ENCODE peak calls at places on chromosomes 7 and 10, in six cellular contexts. Z, K, V, E, F and W are unnamed samples.

GRCh38 chr7:152924238-152924637 is 164.7 kb downstream of the ACTR3B start:
- DNase-seq in V (no peak), E (no peak), F (no peak), Z (no peak), K (no peak), W (no peak)

GRCh38 chr10:5888843-5889623 is 660 bp downstream of the ANKRD16 start:
- DNase-seq in E (no peak), V (no peak), Z (no peak), F (peak; percentile 29), K (peak; percentile 59), W (peak; percentile 30)

GRCh38 chr7:922334-923107 is 32.0 kb downstream of the ADAP1 start:
- DNase-seq in K (peak; percentile 70), E (no peak), Z (no peak), F (no peak), V (peak; percentile 11), W (no peak)

GRCh38 chr10:35896011-35896410 is 253.9 kb upstream of the FZD8 start:
- DNase-seq in Z (no peak), K (no peak), E (no peak), V (no peak), F (peak; percentile 80), W (peak; percentile 81)

GRCh38 chr7:157612664-157613561 is 276.1 kb downstream of the DNAJB6 start:
- DNase-seq in K (peak; percentile 73), Z (no peak), E (peak; percentile 77), F (no peak), V (no peak), W (no peak)

GRCh38 chr7:44064791-44065430 is 456 bp downstream of the PGAM2 start:
- DNase-seq in V (no peak), K (peak; percentile 28), E (no peak), F (no peak), Z (no peak), W (no peak)

GRCh38 chr10:111856631-111857030 is 326.9 kb downstream of the GPAM start:
- DNase-seq in V (no peak), F (no peak), K (no peak), Z (no peak), E (no peak), W (no peak)

GRCh38 chr7:16754869-16755317 is 1.3 kb downstream of the TSPAN13 start:
- DNase-seq in Z (no peak), K (no peak), F (peak; percentile 36), V (no peak), E (no peak), W (peak; percentile 18)

GRCh38 chr10:23364378-23364777 is 19.8 kb upstream of the C10orf67 start:
- DNase-seq in K (no peak), F (no peak), E (no peak), Z (no peak), V (no peak), W (no peak)

GRCh38 chr7:155384751-155385150 is 73.2 kb upstream of the EN2 start:
- DNase-seq in K (no peak), E (no peak), V (no peak), Z (no peak), F (no peak), W (no peak)

GRCh38 chr10:31142026-31142425 is 110.4 kb upstream of the ZNF438 start:
- DNase-seq in E (no peak), V (no peak), Z (no peak), F (no peak), K (no peak), W (peak; percentile 61)

GRCh38 chr10:98361131-98361633 is 53.8 kb downstream of the PYROXD2 start:
- DNase-seq in K (peak; percentile 73), F (peak; percentile 95), Z (peak; percentile 100), V (peak; percentile 60), E (no peak), W (peak; percentile 100)

GRCh38 chr10:124882313-124882712 is 59.6 kb upstream of the ZRANB1 start:
- DNase-seq in K (no peak), Z (no peak), E (no peak), F (no peak), V (no peak), W (no peak)

GRCh38 chr7:74453321-74454011 is at the start of gene GTF2IRD1:
- DNase-seq in F (peak; percentile 77), E (peak; percentile 62), V (peak; percentile 55), K (peak; percentile 64), Z (peak; percentile 9), W (peak; percentile 88)

GRCh38 chr7:87216701-87217508 is 2.6 kb downstream of the TMEM243 start:
- DNase-seq in K (peak; percentile 75), E (peak; percentile 41), Z (no peak), V (no peak), F (no peak), W (no peak)

GRCh38 chr10:42421812-42422211 is 216.6 kb downstream of the ZNF33B start:
- DNase-seq in K (no peak), Z (no peak), V (no peak), F (no peak), E (no peak), W (no peak)

GRCh38 chr7:81439591-81439990 is 330.3 kb downstream of the HGF start:
- DNase-seq in Z (no peak), K (no peak), F (no peak), V (no peak), E (no peak), W (peak; percentile 11)

GRCh38 chr10:44316187-44316921 is 68.5 kb downstream of the CXCL12 start:
- DNase-seq in Z (no peak), K (peak; percentile 44), V (no peak), E (no peak), F (no peak), W (no peak)

GRCh38 chr10:5396545-5396944 is 8.1 kb downstream of the TUBAL3 start:
- DNase-seq in K (no peak), F (no peak), E (no peak), V (no peak), Z (no peak), W (no peak)

GRCh38 chr7:16838386-16838785 is 33.6 kb upstream of the AGR2 start:
- DNase-seq in F (no peak), E (no peak), Z (no peak), K (no peak), V (no peak), W (no peak)

GRCh38 chr10:119347181-119347974 is 140.0 kb downstream of the GRK5 start:
- DNase-seq in V (no peak), Z (no peak), F (no peak), K (no peak), E (no peak), W (no peak)

GRCh38 chr10:79384773-79385391 is 37.6 kb downstream of the PPIF start:
- DNase-seq in V (no peak), K (no peak), F (no peak), E (no peak), Z (no peak), W (no peak)

GRCh38 chr10:49781247-49781646 is 19.1 kb upstream of the OGDHL start:
- DNase-seq in Z (no peak), K (no peak), V (no peak), E (no peak), F (no peak), W (peak; percentile 16)

GRCh38 chr10:129507216-129507615 is 40.2 kb downstream of the MGMT start:
- DNase-seq in Z (no peak), F (no peak), V (no peak), K (no peak), E (no peak), W (no peak)

DNA sequence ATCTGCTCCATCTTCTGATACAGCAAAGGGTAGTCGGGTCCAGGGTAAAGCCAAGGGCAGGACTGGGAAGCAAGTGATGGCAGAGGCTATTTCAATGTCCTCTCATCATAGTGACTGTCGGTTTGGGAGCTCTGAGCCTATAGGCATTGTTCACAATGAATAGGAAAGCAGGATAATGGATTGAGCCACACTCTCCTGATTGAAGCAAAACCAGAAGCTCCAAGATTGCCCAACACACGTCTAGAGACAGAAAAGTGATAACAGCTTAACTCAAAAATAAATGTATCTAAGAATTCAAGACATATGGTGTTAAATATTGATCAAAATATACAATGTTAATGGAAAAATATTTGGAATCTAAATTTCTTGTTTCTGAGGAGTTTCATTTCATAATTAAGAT is 54.7 kb downstream of the NRP1 start:
- DNase-seq in F (peak; percentile 22), K (no peak), Z (no peak), E (no peak), V (no peak), W (peak; percentile 56)
- TF ChIP-seq CTCF in F (no peak), K (no peak), Z (no peak), E (no peak), V (no peak), W (no peak)

GRCh38 chr10:61592581-61592980 is 70.1 kb upstream of the CABCOCO1 start:
- DNase-seq in V (no peak), Z (no peak), F (peak; percentile 51), E (no peak), K (peak; percentile 17), W (peak; percentile 10)
- TF ChIP-seq CTCF in V (no peak), Z (peak; percentile 24), F (peak; percentile 70), E (no peak), K (peak; percentile 32), W (peak; percentile 52)

DNA sequence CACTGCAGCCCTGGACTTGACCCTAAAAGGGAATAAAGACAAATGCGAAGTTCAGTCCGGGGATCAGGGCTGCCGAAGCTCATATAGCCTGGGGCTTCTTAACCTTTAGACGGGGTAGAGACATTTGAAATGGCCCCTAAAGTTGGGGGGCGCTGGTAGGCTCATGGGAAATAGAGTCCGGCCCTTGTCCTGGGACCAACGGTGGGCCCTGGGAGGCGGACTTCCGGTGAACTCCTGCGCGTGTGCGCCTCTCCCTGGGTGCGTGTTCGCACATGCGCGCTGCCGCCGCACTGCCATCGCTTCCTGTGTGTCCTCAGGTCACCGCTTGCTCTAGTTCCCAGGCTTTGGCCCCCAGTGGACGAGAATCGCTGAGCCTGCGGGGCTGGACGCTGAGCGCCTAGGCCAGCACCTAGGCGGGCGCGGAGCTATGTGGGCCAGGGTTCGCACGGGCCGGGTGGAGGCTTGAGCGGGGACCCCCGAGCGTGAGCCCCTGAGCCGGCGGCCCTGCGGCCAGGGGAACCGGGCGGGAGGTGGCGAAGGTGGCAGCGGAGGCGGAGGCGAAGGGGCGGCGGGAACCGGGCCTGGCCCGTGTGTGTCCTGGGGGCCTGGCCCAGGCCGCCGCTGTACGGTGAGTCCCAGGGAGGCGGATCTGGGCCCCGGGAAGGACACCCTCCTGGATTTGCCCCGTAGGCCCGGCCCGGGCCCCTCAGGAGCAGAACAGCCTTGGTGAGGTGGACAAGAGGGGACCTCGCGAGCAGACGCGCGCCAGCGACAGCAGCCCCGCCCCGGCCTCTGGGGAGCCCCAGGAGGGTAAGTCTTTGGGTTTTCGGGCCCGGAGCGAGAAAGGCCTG is 23.0 kb upstream of the ZNF12 start:
- DNase-seq in Z (peak; percentile 65), E (peak; percentile 75), K (peak; percentile 91), F (peak; percentile 87), V (peak; percentile 77), W (peak; percentile 94)
- TF ChIP-seq CTCF in Z (no peak), E (no peak), K (no peak), F (no peak), V (no peak), W (no peak)

DNA sequence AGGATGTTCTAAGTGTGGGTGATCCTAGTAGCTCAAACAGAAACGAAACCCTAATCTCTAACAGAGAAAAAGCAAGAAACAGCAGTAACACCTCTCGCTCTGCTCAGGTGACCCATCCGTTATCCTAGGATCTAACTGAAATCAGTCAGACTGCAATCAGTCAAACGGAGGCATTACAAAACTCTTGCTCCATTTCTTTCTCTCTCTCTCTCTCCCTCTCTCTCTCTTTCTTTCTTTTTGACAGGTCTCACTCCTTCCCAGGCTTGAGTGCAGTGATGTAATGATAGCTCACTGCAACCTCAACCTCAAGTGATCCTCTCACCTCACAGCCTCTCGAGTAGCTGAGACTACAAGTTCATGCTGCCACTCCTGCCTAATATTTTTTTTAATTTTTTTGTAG is 1283.5 kb upstream of the CELF2 start:
- DNase-seq in V (no peak), K (no peak), F (no peak), Z (no peak), E (no peak), W (no peak)
- TF ChIP-seq CTCF in V (no peak), K (no peak), F (no peak), Z (no peak), E (no peak), W (no peak)